ENCODE peak calls at places on chromosomes 12 and 14, in six cellular contexts. X is spleen, W is prostate gland, N is uterus, P is body of pancreas, Y is lower leg skin. K is an unnamed sample.

GRCh38 chr12:71517145-71517846 is 77.7 kb downstream of the LGR5 start:
- DNase-seq in X (no peak), W (no peak), N (no peak), P (no peak), Y (no peak), K (no peak)

GRCh38 chr14:77267937-77268699 is 2.9 kb downstream of the NGB start:
- DNase-seq in X (peak; percentile 14), W (no peak), N (no peak), P (peak; percentile 37), Y (no peak), K (no peak)

GRCh38 chr14:88630565-88630964 is 67.7 kb downstream of the ZC3H14 start:
- DNase-seq in X (no peak), W (no peak), N (no peak), P (no peak), Y (no peak), K (no peak)

GRCh38 chr14:103104654-103105511 is 10.4 kb downstream of the EXOC3L4 start:
- DNase-seq in X (peak; percentile 94), W (peak; percentile 54), N (no peak), P (peak; percentile 81), Y (peak; percentile 94), K (peak; percentile 77)

GRCh38 chr12:24798335-24798734 is 150.6 kb downstream of the BCAT1 start:
- DNase-seq in X (no peak), W (no peak), N (no peak), P (no peak), Y (no peak), K (no peak)

GRCh38 chr12:10779103-10779502 is 23.3 kb downstream of the TAS2R7 start:
- DNase-seq in X (no peak), W (no peak), N (no peak), P (no peak), Y (no peak), K (no peak)

GRCh38 chr14:59870277-59871165 is at the start of gene RTN1:
- DNase-seq in X (peak; percentile 90), W (peak; percentile 56), N (no peak), P (peak; percentile 69), Y (peak; percentile 92), K (peak; percentile 69)

GRCh38 chr12:124240493-124240892 is 54.4 kb upstream of the RFLNA start:
- DNase-seq in X (no peak), W (no peak), N (no peak), P (no peak), Y (no peak), K (no peak)

GRCh38 chr14:57009585-57010515 is 199.6 kb upstream of the OTX2 start:
- DNase-seq in X (no peak), W (no peak), N (no peak), P (no peak), Y (no peak), K (no peak)

GRCh38 chr12:114938487-114939210 is 254.7 kb upstream of the TBX3 start:
- DNase-seq in X (no peak), W (no peak), N (no peak), P (no peak), Y (no peak), K (no peak)

GRCh38 chr14:58730793-58731464 is 93.2 kb downstream of the DACT1 start:
- DNase-seq in X (no peak), W (no peak), N (no peak), P (no peak), Y (no peak), K (no peak)

GRCh38 chr12:29771786-29772185 is 12.0 kb downstream of the TMTC1 start:
- DNase-seq in X (no peak), W (no peak), N (no peak), P (no peak), Y (no peak), K (no peak)

GRCh38 chr12:62632521-62632920 is 165.9 kb downstream of the MON2 start:
- DNase-seq in X (peak; percentile 83), W (peak; percentile 22), N (peak; percentile 41), P (peak; percentile 42), Y (peak; percentile 89), K (peak; percentile 67)

GRCh38 chr14:103023881-103024473 is 33.4 kb downstream of the CDC42BPB start:
- DNase-seq in X (peak; percentile 61), W (no peak), N (no peak), P (no peak), Y (no peak), K (no peak)

GRCh38 chr14:97513891-97514290 is 716.7 kb downstream of the VRK1 start:
- DNase-seq in X (no peak), W (no peak), N (no peak), P (no peak), Y (no peak), K (no peak)

GRCh38 chr14:97517566-97518234 is 720.5 kb downstream of the VRK1 start:
- DNase-seq in X (no peak), W (no peak), N (no peak), P (no peak), Y (no peak), K (no peak)
- TF ChIP-seq CTCF in X (no peak), W (no peak), N (no peak), P (no peak), Y (no peak), K (no peak)

GRCh38 chr14:100138082-100138787 is 21.2 kb downstream of the DEGS2 start:
- DNase-seq in X (no peak), W (no peak), N (no peak), P (no peak), Y (no peak), K (no peak)

GRCh38 chr14:100135073-100135472 is 24.4 kb downstream of the DEGS2 start:
- DNase-seq in X (no peak), W (no peak), N (no peak), P (no peak), Y (no peak), K (no peak)

GRCh38 chr14:100138955-100139354 is 20.5 kb downstream of the DEGS2 start:
- DNase-seq in X (no peak), W (no peak), N (no peak), P (no peak), Y (no peak), K (no peak)

GRCh38 chr14:100135784-100136183 is 23.7 kb downstream of the DEGS2 start:
- DNase-seq in X (no peak), W (no peak), N (no peak), P (no peak), Y (no peak), K (no peak)

GRCh38 chr14:100137173-100137572 is 22.3 kb downstream of the DEGS2 start:
- DNase-seq in X (no peak), W (no peak), N (no peak), P (no peak), Y (no peak), K (no peak)
- TF ChIP-seq POLR2A in X (no peak), W (no peak), N (no peak), P (no peak), Y (no peak), K (no peak)

DNA sequence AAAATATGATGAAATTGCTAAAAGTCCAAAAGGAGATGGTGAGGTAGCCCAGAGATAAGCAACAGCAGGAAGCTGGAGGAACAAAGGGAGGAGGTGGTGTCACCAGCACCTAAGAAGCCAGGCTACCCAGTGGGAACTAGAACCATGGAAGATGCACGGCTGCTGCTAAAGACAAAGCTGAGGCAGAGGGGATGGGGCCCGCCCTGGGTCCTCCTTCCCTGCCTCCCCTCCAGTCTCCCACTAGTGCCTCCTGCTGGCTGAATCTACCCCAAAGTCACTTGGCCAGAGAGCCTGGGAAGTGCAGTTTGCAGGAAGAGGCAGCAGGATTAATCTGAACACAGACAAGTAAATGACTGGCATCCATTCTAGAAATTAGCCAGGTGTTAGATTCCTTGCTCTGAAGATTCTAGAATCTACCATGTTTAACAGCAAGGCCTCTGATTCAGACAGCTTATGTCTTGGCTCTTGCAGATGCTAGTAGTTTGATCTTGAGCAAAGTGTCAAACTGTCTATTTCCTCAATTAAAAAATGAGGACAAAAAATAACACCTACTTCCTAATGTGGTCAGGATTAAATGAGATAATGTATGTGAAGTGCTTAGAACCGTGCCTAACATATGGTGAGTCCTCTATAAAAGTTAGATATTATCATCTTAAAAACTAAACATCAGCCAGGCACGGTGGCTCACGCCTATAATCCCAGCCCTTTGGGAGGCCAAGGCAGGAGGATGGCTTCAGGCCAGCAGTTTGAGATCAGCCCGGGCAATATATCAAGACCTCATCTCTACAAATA is 5.9 kb upstream of the LRP10 start:
- DNase-seq in X (peak; percentile 48), W (no peak), N (no peak), P (no peak), Y (no peak), K (no peak)
- TF ChIP-seq CTCF in X (no peak), W (no peak), N (no peak), P (no peak), Y (no peak), K (peak; percentile 6)

GRCh38 chr14:93943930-93944329 is 16.8 kb downstream of the FAM181A start:
- DNase-seq in X (peak; percentile 62), W (no peak), N (no peak), P (no peak), Y (no peak), K (no peak)

GRCh38 chr14:93940437-93940836 is 13.3 kb downstream of the FAM181A start:
- DNase-seq in X (no peak), W (no peak), N (no peak), P (no peak), Y (no peak), K (no peak)

GRCh38 chr14:93939304-93940229 is 12.4 kb downstream of the FAM181A start:
- DNase-seq in X (peak; percentile 97), W (peak; percentile 39), N (peak; percentile 76), P (peak; percentile 88), Y (peak; percentile 95), K (peak; percentile 73)

GRCh38 chr14:93943052-93943451 is 15.9 kb downstream of the FAM181A start:
- DNase-seq in X (no peak), W (no peak), N (no peak), P (no peak), Y (no peak), K (no peak)

DNA sequence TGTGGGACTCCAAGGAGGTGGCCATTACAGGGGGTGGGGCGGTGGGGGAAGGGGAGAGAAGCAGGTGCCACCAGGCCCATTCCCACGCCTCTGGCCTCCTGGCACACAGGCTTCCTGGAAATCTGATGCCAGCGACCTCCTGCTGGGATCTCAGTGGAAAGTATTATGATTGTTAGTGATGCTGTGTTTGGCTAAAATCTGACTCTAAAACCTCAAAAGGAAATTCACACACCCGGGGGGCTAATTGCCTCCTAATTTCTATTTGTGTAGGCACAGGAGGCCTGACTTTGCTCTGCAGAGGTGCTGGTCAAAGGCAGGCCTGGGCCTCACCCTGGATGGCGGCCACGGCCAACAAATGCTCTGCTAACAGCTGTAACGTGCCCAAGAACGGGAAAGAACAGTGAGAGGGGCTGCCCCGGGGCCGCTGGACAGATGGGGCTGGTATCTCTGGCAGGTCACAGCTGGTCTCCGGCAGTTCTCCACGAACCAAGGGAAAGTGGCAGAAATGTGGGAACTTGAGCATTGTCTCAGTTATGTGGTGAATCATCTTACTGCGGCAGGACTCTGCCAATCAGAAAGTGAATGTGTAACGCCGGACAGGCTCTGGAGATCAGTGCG is 14.3 kb downstream of the FAM181A start:
- DNase-seq in X (peak; percentile 76), W (no peak), N (no peak), P (peak; percentile 88), Y (no peak), K (no peak)
- TF ChIP-seq POLR2A in X (no peak), W (no peak), N (no peak), P (peak; percentile 42), Y (no peak), K (no peak)

GRCh38 chr14:65286443-65286842 is 126.1 kb upstream of the FUT8 start:
- DNase-seq in X (no peak), W (no peak), N (no peak), P (peak; percentile 30), Y (no peak), K (no peak)
- TF ChIP-seq CTCF in X (peak; percentile 37), W (no peak), N (no peak), P (no peak), Y (no peak), K (no peak)